ENCODE peak calls at places on chromosomes 7 and 10, in ten cellular contexts. Z is HL-60; X is neural progenitor cell; W is uterus; Y is CD8-positive, alpha-beta T cell; R is HepG2; B is right lobe of liver; N is PC-3; V is GM23248; S is lung. J is an unnamed sample.

GRCh38 chr10:85319150-85319549 is 990.8 kb downstream of the CCSER2 start:
- DNase-seq in V (no peak), R (no peak), X (no peak), S (no peak), W (no peak), Z (no peak), B (no peak), Y (no peak), N (no peak), J (no peak)

GRCh38 chr10:73717564-73717963 is 19.7 kb upstream of the AGAP5 start:
- DNase-seq in Y (no peak), X (no peak), N (no peak), Z (no peak), B (no peak), R (no peak), V (no peak), S (no peak), W (no peak), J (no peak)

GRCh38 chr7:27161214-27161720 is 4.1 kb downstream of the HOXA9 start:
- DNase-seq in R (no peak), N (no peak), S (no peak), Z (peak; percentile 82), B (no peak), Y (no peak), X (no peak), V (peak; percentile 51), W (peak; percentile 30), J (peak; percentile 44)

GRCh38 chr10:132319853-132320669 is 11.9 kb upstream of the LRRC27 start:
- DNase-seq in Z (peak; percentile 75), S (no peak), R (peak; percentile 71), B (no peak), W (no peak), N (peak; percentile 81), Y (no peak), V (peak; percentile 94), X (no peak), J (no peak)

GRCh38 chr7:122492007-122492406 is 187.5 kb upstream of the FEZF1 start:
- DNase-seq in W (no peak), B (no peak), R (no peak), V (no peak), S (no peak), N (no peak), Z (no peak), Y (no peak), X (no peak), J (no peak)

GRCh38 chr10:84706875-84707274 is 378.5 kb downstream of the CCSER2 start:
- DNase-seq in B (no peak), V (peak; percentile 23), W (no peak), Z (no peak), X (no peak), S (no peak), R (no peak), N (no peak), Y (no peak), J (no peak)

GRCh38 chr10:113381906-113382562 is 170.8 kb upstream of the HABP2 start:
- DNase-seq in V (peak; percentile 84), B (no peak), W (no peak), N (peak; percentile 66), R (no peak), Z (no peak), S (no peak), X (no peak), Y (peak; percentile 18), J (no peak)

GRCh38 chr10:36621346-36621745 is 504.1 kb upstream of the ANKRD30A start:
- DNase-seq in X (no peak), R (no peak), Y (no peak), Z (no peak), N (peak; percentile 81), W (no peak), S (no peak), V (peak; percentile 64), B (no peak), J (no peak)

GRCh38 chr7:9391221-9391620 is 957.8 kb downstream of the NXPH1 start:
- DNase-seq in W (no peak), X (no peak), V (no peak), S (no peak), B (no peak), Z (no peak), R (no peak), N (no peak), Y (no peak), J (no peak)

DNA sequence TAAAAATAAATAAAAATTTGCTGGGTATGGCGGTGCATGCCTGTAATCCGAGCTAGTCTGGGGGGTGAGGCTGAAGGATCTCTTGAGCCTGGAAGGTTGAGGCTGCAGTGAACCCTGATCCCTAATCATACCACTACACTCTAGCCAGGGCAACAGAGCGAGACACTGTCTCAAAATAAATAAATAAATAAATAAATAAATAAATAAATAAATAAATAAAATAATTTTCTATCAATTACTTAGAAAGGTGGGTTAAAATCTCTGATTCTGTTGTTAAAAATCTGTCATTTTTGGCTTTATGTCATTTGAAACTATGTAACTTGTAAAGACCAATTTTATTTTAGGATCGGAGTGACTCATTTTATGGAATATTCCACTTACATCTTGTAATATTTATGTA is 958.6 kb downstream of the NXPH1 start:
- DNase-seq in S (no peak), X (no peak), W (no peak), Z (no peak), B (no peak), N (no peak), R (no peak), V (no peak), Y (no peak), J (no peak)
- H3K27ac ChIP-seq in S (no peak overlapping the region), X (no peak overlapping the region), W (no peak overlapping the region), Z (no peak overlapping the region), B (no peak overlapping the region), N (no peak overlapping the region), R (no peak overlapping the region), V (no peak overlapping the region), Y (no peak overlapping the region), J (no peak overlapping the region)

DNA sequence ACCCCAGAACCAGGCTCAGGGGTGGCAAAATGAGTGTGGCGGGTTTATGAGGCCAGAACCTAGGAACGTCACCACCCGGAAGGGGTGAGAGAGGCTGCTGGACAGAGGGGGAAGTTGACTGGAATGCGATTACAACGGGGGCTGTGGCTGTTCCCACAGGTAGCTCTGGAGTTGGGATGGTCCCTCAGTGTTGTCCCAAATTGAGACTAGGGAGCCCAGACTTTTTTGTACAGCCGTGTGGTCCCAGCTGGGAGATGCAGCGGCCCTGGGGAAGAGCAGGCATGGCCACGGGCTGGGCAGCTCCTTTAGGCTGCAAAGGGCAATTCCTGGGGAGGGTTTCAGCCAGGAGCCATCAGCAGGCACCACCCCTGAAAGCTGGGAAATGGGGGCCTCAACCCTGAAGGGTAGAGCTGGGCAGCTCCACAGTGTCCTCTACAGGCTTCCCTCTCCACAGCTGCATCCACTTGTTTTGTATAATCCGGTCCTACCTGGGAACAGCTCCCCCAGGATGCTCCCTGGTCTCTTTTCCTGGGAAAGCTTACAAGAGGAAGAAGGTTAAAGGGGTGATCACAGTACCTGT is 11.0 kb upstream of the GDF10 start:
- DNase-seq in S (no peak), R (no peak), B (no peak), N (no peak), W (no peak), Z (no peak), Y (no peak), V (no peak), X (no peak), J (no peak)
- H3K27ac ChIP-seq in S (no peak overlapping the region), R (no peak overlapping the region), B (no peak overlapping the region), N (no peak overlapping the region), W (no peak overlapping the region), Z (no peak overlapping the region), Y (no peak overlapping the region), V (no peak overlapping the region), X (no peak overlapping the region), J (no peak overlapping the region)

GRCh38 chr10:6384031-6384430 is 181.3 kb downstream of the PFKFB3 start:
- DNase-seq in X (no peak), Y (no peak), V (no peak), N (no peak), Z (no peak), W (no peak), R (no peak), S (no peak), B (no peak), J (no peak)

GRCh38 chr10:6385683-6386082 is 183.0 kb downstream of the PFKFB3 start:
- DNase-seq in R (no peak), Z (no peak), V (peak; percentile 76), N (peak; percentile 47), S (no peak), Y (no peak), B (no peak), X (no peak), W (no peak), J (no peak)

GRCh38 chr10:6382081-6382480 is 179.3 kb downstream of the PFKFB3 start:
- DNase-seq in Z (no peak), V (peak; percentile 40), W (no peak), X (no peak), B (no peak), N (no peak), R (no peak), Y (peak; percentile 20), S (no peak), J (no peak)

GRCh38 chr10:6384847-6385246 is 182.1 kb downstream of the PFKFB3 start:
- DNase-seq in W (no peak), Y (no peak), S (no peak), B (no peak), R (no peak), X (no peak), N (no peak), Z (no peak), V (no peak), J (no peak)

GRCh38 chr10:6383099-6383812 is 180.5 kb downstream of the PFKFB3 start:
- DNase-seq in Z (no peak), S (no peak), B (no peak), X (no peak), Y (no peak), R (no peak), W (peak; percentile 42), V (peak; percentile 63), N (no peak), J (peak; percentile 58)
- H3K27ac ChIP-seq in Z (no peak overlapping the region), S (peak overlapping the region; percentile 59), B (no peak overlapping the region), X (no peak overlapping the region), Y (no peak overlapping the region), R (no peak overlapping the region), W (peak overlapping the region; percentile 80), V (no peak overlapping the region), N (no peak overlapping the region), J (peak overlapping the region; percentile 42)

GRCh38 chr7:25951414-25952276 is 200.4 kb upstream of the NFE2L3 start:
- DNase-seq in N (no peak), W (peak; percentile 19), S (peak; percentile 30), Z (no peak), R (no peak), V (peak; percentile 49), X (peak; percentile 8), Y (no peak), B (no peak), J (peak; percentile 74)

GRCh38 chr7:25954395-25954794 is 197.6 kb upstream of the NFE2L3 start:
- DNase-seq in W (no peak), S (no peak), R (no peak), B (no peak), Z (no peak), Y (no peak), N (no peak), V (no peak), X (no peak), J (no peak)

GRCh38 chr7:25950488-25951413 is 201.2 kb upstream of the NFE2L3 start:
- DNase-seq in X (peak; percentile 96), W (peak; percentile 93), Y (peak; percentile 80), V (peak; percentile 89), S (peak; percentile 95), N (peak; percentile 67), B (peak; percentile 95), Z (peak; percentile 95), R (peak; percentile 88), J (peak; percentile 40)

GRCh38 chr7:25953859-25954258 is 198.1 kb upstream of the NFE2L3 start:
- DNase-seq in R (no peak), Y (no peak), W (no peak), S (no peak), B (no peak), Z (no peak), V (no peak), N (no peak), X (no peak), J (no peak)

GRCh38 chr7:25952277-25953057 is 199.5 kb upstream of the NFE2L3 start:
- DNase-seq in B (peak; percentile 76), Z (no peak), X (no peak), R (peak; percentile 93), S (no peak), N (no peak), W (no peak), V (no peak), Y (no peak), J (no peak)
- H3K27ac ChIP-seq in B (peak overlapping the region; percentile 86), Z (no peak overlapping the region), X (no peak overlapping the region), R (peak overlapping the region; percentile 88), S (no peak overlapping the region), N (no peak overlapping the region), W (no peak overlapping the region), V (no peak overlapping the region), Y (no peak overlapping the region), J (no peak overlapping the region)

J was measured in substantia nigra.